ENCODE peak calls at places on chromosomes 1 and 21, in six cellular contexts. C is fibroblast of lung; B is body of pancreas; K is upper lobe of right lung; Q is WERI-Rb-1; X is CD8-positive, alpha-beta T cell. W is an unnamed sample.

GRCh38 chr1:225427249-225428065 is at the start of gene LBR:
- DNase-seq in X (no peak), B (peak; percentile 47), Q (no peak), C (peak; percentile 29), K (peak; percentile 75), W (no peak)

GRCh38 chr21:16324630-16325029 is 594.8 kb downstream of the USP25 start:
- DNase-seq in B (no peak), C (no peak), K (no peak), Q (no peak), X (no peak), W (no peak)

GRCh38 chr21:26840206-26840605 is 5.0 kb downstream of the ADAMTS1 start:
- DNase-seq in Q (no peak), K (no peak), B (no peak), X (no peak), C (peak; percentile 9), W (no peak)

GRCh38 chr21:14684071-14684470 is 138.0 kb upstream of the SAMSN1 start:
- DNase-seq in K (no peak), C (no peak), B (no peak), X (no peak), Q (no peak), W (no peak)

GRCh38 chr1:170692866-170693575 is 29.1 kb downstream of the PRRX1 start:
- DNase-seq in Q (no peak), C (peak; percentile 87), B (no peak), X (no peak), K (no peak), W (no peak)

GRCh38 chr1:219621047-219621786 is 8.3 kb upstream of the ZC3H11B start:
- DNase-seq in Q (no peak), B (peak; percentile 62), X (no peak), K (no peak), C (no peak), W (no peak)

GRCh38 chr1:67646145-67647035 is 38.6 kb upstream of the GADD45A start:
- DNase-seq in X (no peak), B (peak; percentile 42), C (peak; percentile 26), K (no peak), Q (peak; percentile 20), W (no peak)

GRCh38 chr1:20486457-20487235 is 636 bp upstream of the CAMK2N1 start:
- DNase-seq in K (peak; percentile 78), X (no peak), Q (peak; percentile 64), C (peak; percentile 80), B (peak; percentile 48), W (no peak)

GRCh38 chr1:43796111-43796581 is 88.8 kb downstream of the ST3GAL3 start:
- DNase-seq in Q (no peak), C (peak; percentile 71), X (no peak), B (no peak), K (no peak), W (no peak)

GRCh38 chr21:20661745-20662470 is 336.3 kb upstream of the NCAM2 start:
- DNase-seq in X (no peak), Q (no peak), C (no peak), K (no peak), B (no peak), W (no peak)

GRCh38 chr1:15051898-15052528 is 101.5 kb upstream of the TMEM51 start:
- DNase-seq in B (no peak), Q (no peak), X (no peak), C (no peak), K (no peak), W (no peak)

GRCh38 chr1:34695580-34695979 is 59.3 kb upstream of the GJB5 start:
- DNase-seq in C (no peak), Q (no peak), B (no peak), K (no peak), X (no peak), W (peak; percentile 41)

GRCh38 chr1:197838836-197839235 is 63.6 kb upstream of the DENND1B start:
- DNase-seq in X (no peak), K (no peak), B (no peak), Q (no peak), C (peak; percentile 63), W (no peak)

GRCh38 chr1:39735731-39736130 is 3.0 kb upstream of the PPIE start:
- DNase-seq in K (no peak), B (no peak), C (no peak), X (no peak), Q (no peak), W (no peak)

GRCh38 chr1:168470821-168471473 is 72.8 kb downstream of the XCL2 start:
- DNase-seq in X (no peak), C (peak; percentile 84), Q (no peak), B (no peak), K (no peak), W (no peak)

GRCh38 chr1:225825078-225825477 is 15.2 kb downstream of the EPHX1 start:
- DNase-seq in K (no peak), B (peak; percentile 87), C (no peak), Q (no peak), X (no peak), W (no peak)

GRCh38 chr1:55005351-55006140 is 6.8 kb downstream of the BSND start:
- DNase-seq in B (no peak), C (no peak), Q (no peak), X (no peak), K (no peak), W (no peak)

GRCh38 chr21:40795313-40795712 is 51.6 kb downstream of the DSCAM start:
- DNase-seq in K (no peak), Q (no peak), B (no peak), X (no peak), C (no peak), W (no peak)

GRCh38 chr1:58785424-58786058 is 1.7 kb upstream of the JUN start:
- DNase-seq in C (peak; percentile 63), B (peak; percentile 82), K (peak; percentile 86), X (peak; percentile 16), Q (no peak), W (no peak)

GRCh38 chr1:230922620-230923019 is 54.3 kb upstream of the C1orf198 start:
- DNase-seq in K (no peak), Q (peak; percentile 31), C (no peak), B (no peak), X (no peak), W (no peak)

GRCh38 chr1:1283821-1284220 is 3.6 kb downstream of the SCNN1D start:
- DNase-seq in C (no peak), Q (peak; percentile 55), B (no peak), X (no peak), K (no peak), W (no peak)

GRCh38 chr1:17437260-17438175 is 2.0 kb downstream of the RCC2 start:
- DNase-seq in B (peak; percentile 37), Q (peak; percentile 36), X (peak; percentile 14), C (peak; percentile 36), K (peak; percentile 76), W (no peak)

GRCh38 chr1:110285316-110285715 is 53.9 kb upstream of the RBM15 start:
- DNase-seq in C (no peak), Q (no peak), B (no peak), K (no peak), X (no peak), W (peak; percentile 19)

GRCh38 chr1:25634896-25635295 is 18.3 kb downstream of the MAN1C1 start:
- DNase-seq in X (no peak), B (no peak), Q (no peak), K (no peak), C (no peak), W (no peak)

GRCh38 chr21:20083336-20083735 is 914.9 kb upstream of the NCAM2 start:
- DNase-seq in C (no peak), Q (no peak), X (no peak), B (no peak), K (no peak), W (no peak)

GRCh38 chr21:28521932-28522826 is 470.5 kb downstream of the LTN1 start:
- DNase-seq in K (no peak), X (no peak), B (no peak), Q (no peak), C (peak; percentile 76), W (no peak)

GRCh38 chr1:173241528-173242347 is 34.6 kb upstream of the TNFSF4 start:
- DNase-seq in Q (no peak), B (no peak), X (no peak), K (no peak), C (no peak), W (no peak)

GRCh38 chr1:11495579-11495978 is 16.6 kb downstream of the DISP3 start:
- DNase-seq in K (no peak), X (no peak), C (no peak), B (no peak), Q (no peak), W (no peak)

GRCh38 chr1:157925419-157926166 is 67.9 kb upstream of the KIRREL1 start:
- DNase-seq in K (no peak), C (no peak), Q (no peak), B (no peak), X (no peak), W (no peak)

GRCh38 chr1:208139434-208140086 is 104.6 kb downstream of the PLXNA2 start:
- DNase-seq in C (no peak), K (no peak), B (no peak), X (no peak), Q (peak; percentile 99), W (no peak)

GRCh38 chr1:147750618-147751217 is 9.7 kb downstream of the GJA5 start:
- DNase-seq in B (no peak), K (no peak), X (no peak), C (no peak), Q (no peak), W (no peak)

GRCh38 chr1:212207118-212207517 is 78.1 kb upstream of the PPP2R5A start:
- DNase-seq in B (no peak), C (no peak), K (no peak), Q (no peak), X (no peak), W (no peak)

DNA sequence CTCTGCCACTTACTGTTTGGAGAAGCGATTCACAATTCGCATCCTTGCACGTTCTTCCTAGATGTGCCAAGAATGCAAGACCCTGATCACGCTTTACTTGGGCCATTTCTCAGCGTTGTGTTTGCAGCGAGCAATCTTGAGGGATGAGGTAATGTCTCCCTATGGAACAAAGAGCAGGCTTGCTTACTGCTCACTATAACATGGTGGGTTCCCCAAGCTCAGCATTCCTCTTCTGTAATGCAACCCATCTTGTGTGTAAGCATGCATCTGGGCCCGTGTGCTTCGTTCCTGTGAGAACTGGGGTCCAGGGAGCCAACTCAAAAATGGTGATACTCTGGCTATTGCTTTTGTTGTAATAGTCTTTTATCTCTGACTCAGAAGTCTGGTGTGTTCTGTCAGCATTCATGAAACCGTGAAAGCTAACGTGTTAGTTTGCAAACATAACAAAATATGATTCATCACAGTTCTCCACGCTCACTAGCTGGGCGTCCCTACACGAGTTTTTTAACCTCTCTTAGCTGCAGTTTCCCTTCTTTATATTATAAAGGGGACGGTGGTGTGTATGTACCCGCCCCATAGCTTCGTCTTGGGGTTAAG is 33.4 kb downstream of the DNTTIP2 start:
- DNase-seq in Q (no peak), B (peak; percentile 14), K (no peak), X (no peak), C (peak; percentile 85), W (no peak)
- H3K27ac ChIP-seq in Q (peak overlapping the region; percentile 92), B (peak overlapping the region; percentile 97), K (peak overlapping the region; percentile 99), X (peak overlapping the region; percentile 91), C (peak overlapping the region; percentile 88), W (peak overlapping the region; percentile 99)

GRCh38 chr1:23100074-23100748 is 68.4 kb downstream of the LUZP1 start:
- DNase-seq in K (no peak), X (no peak), C (peak; percentile 89), B (no peak), Q (peak; percentile 73), W (no peak)
- TF ChIP-seq CTCF in K (no peak), X (no peak), C (peak; percentile 11), B (no peak), Q (no peak), W (no peak)

GRCh38 chr1:36168538-36168937 is 12.6 kb downstream of the MAP7D1 start:
- DNase-seq in Q (no peak), X (no peak), C (no peak), B (no peak), K (no peak), W (no peak)
- H3K27ac ChIP-seq in Q (no peak overlapping the region), X (no peak overlapping the region), C (no peak overlapping the region), B (no peak overlapping the region), K (no peak overlapping the region), W (no peak overlapping the region)

GRCh38 chr1:227612658-227613057 is 49.3 kb downstream of the ZNF678 start:
- DNase-seq in X (no peak), K (no peak), B (no peak), Q (no peak), C (no peak), W (no peak)
- TF ChIP-seq CTCF in X (no peak), K (no peak), B (no peak), Q (no peak), C (no peak), W (no peak)